ENCODE peak calls at places on chromosomes 2 and 18, in five cellular contexts. One of them, this sample, is unnamed.

GRCh38 chr2:100764430-100764829 is 55.5 kb upstream of the NPAS2 start:
- DNase-seq in kidney tubule cell: no peak
- DNase-seq in effector memory CD4-positive, alpha-beta T cell: no peak
- DNase-seq in T47D: no peak
- DNase-seq in putamen: no peak
- DNase-seq in this sample: no peak

GRCh38 chr2:41698787-41699422 is 348.9 kb upstream of the PKDCC start:
- DNase-seq in kidney tubule cell: no peak
- DNase-seq in effector memory CD4-positive, alpha-beta T cell: no peak
- DNase-seq in T47D: peak; percentile 33
- DNase-seq in putamen: peak; percentile 48
- DNase-seq in this sample: no peak

GRCh38 chr2:226738191-226738820 is 61.3 kb downstream of the IRS1 start:
- DNase-seq in kidney tubule cell: no peak
- DNase-seq in effector memory CD4-positive, alpha-beta T cell: no peak
- DNase-seq in T47D: no peak
- DNase-seq in putamen: no peak
- DNase-seq in this sample: no peak

GRCh38 chr18:136433-136832 is 21.9 kb upstream of the USP14 start:
- DNase-seq in kidney tubule cell: no peak
- DNase-seq in effector memory CD4-positive, alpha-beta T cell: peak; percentile 19
- DNase-seq in T47D: peak; percentile 47
- DNase-seq in putamen: no peak
- DNase-seq in this sample: peak; percentile 27

GRCh38 chr2:3214827-3215404 is 162.7 kb downstream of the EIPR1 start:
- DNase-seq in kidney tubule cell: no peak
- DNase-seq in effector memory CD4-positive, alpha-beta T cell: no peak
- DNase-seq in T47D: no peak
- DNase-seq in putamen: no peak
- DNase-seq in this sample: no peak

GRCh38 chr2:68590702-68591101 is 52.7 kb upstream of the PROKR1 start:
- DNase-seq in kidney tubule cell: no peak
- DNase-seq in effector memory CD4-positive, alpha-beta T cell: no peak
- DNase-seq in T47D: no peak
- DNase-seq in putamen: no peak
- DNase-seq in this sample: no peak

GRCh38 chr2:199692489-199692888 is 158.5 kb downstream of the FTCDNL1 start:
- DNase-seq in kidney tubule cell: no peak
- DNase-seq in effector memory CD4-positive, alpha-beta T cell: no peak
- DNase-seq in T47D: peak; percentile 66
- DNase-seq in putamen: no peak
- DNase-seq in this sample: peak; percentile 41

GRCh38 chr2:200310545-200310971 is 4.1 kb downstream of the SPATS2L start:
- DNase-seq in kidney tubule cell: peak; percentile 56
- DNase-seq in effector memory CD4-positive, alpha-beta T cell: no peak
- DNase-seq in T47D: no peak
- DNase-seq in putamen: no peak
- DNase-seq in this sample: peak; percentile 50

GRCh38 chr2:219386532-219387280 is 1.0 kb downstream of the DNPEP start:
- DNase-seq in kidney tubule cell: no peak
- DNase-seq in effector memory CD4-positive, alpha-beta T cell: no peak
- DNase-seq in T47D: no peak
- DNase-seq in putamen: no peak
- DNase-seq in this sample: no peak

GRCh38 chr2:174247474-174248186 is 702 bp downstream of the OLA1 start:
- DNase-seq in kidney tubule cell: peak; percentile 47
- DNase-seq in effector memory CD4-positive, alpha-beta T cell: no peak
- DNase-seq in T47D: peak; percentile 27
- DNase-seq in putamen: peak; percentile 18
- DNase-seq in this sample: peak; percentile 38

GRCh38 chr18:51398104-51398503 is 200.6 kb upstream of the MEX3C start:
- DNase-seq in kidney tubule cell: no peak
- DNase-seq in effector memory CD4-positive, alpha-beta T cell: no peak
- DNase-seq in T47D: no peak
- DNase-seq in putamen: peak; percentile 45
- DNase-seq in this sample: no peak

GRCh38 chr18:69658137-69658536 is 257.4 kb downstream of the DOK6 start:
- DNase-seq in kidney tubule cell: no peak
- DNase-seq in effector memory CD4-positive, alpha-beta T cell: no peak
- DNase-seq in T47D: no peak
- DNase-seq in putamen: no peak
- DNase-seq in this sample: no peak

GRCh38 chr2:130827502-130828251 is 9.0 kb upstream of the ARHGEF4 start:
- DNase-seq in kidney tubule cell: peak; percentile 30
- DNase-seq in effector memory CD4-positive, alpha-beta T cell: no peak
- DNase-seq in T47D: no peak
- DNase-seq in putamen: no peak
- DNase-seq in this sample: peak; percentile 89

GRCh38 chr18:51196116-51196810 is 1.2 kb downstream of the MEX3C start:
- DNase-seq in kidney tubule cell: peak; percentile 14
- DNase-seq in effector memory CD4-positive, alpha-beta T cell: no peak
- DNase-seq in T47D: peak; percentile 12
- DNase-seq in putamen: no peak
- DNase-seq in this sample: peak; percentile 59

GRCh38 chr18:57839942-57840381 is 36.8 kb upstream of the ATP8B1 start:
- DNase-seq in kidney tubule cell: peak; percentile 52
- DNase-seq in effector memory CD4-positive, alpha-beta T cell: no peak
- DNase-seq in T47D: no peak
- DNase-seq in putamen: no peak
- DNase-seq in this sample: peak; percentile 77

GRCh38 chr18:28151434-28151833 is 25.5 kb downstream of the CDH2 start:
- DNase-seq in kidney tubule cell: no peak
- DNase-seq in effector memory CD4-positive, alpha-beta T cell: no peak
- DNase-seq in T47D: no peak
- DNase-seq in putamen: no peak
- DNase-seq in this sample: no peak

GRCh38 chr2:72220170-72220569 is 72.5 kb upstream of the CYP26B1 start:
- DNase-seq in kidney tubule cell: no peak
- DNase-seq in effector memory CD4-positive, alpha-beta T cell: no peak
- DNase-seq in T47D: no peak
- DNase-seq in putamen: no peak
- DNase-seq in this sample: peak; percentile 25

GRCh38 chr2:32986480-32986879 is 39.7 kb downstream of the LTBP1 start:
- DNase-seq in kidney tubule cell: no peak
- DNase-seq in effector memory CD4-positive, alpha-beta T cell: no peak
- DNase-seq in T47D: no peak
- DNase-seq in putamen: no peak
- DNase-seq in this sample: no peak

GRCh38 chr2:182077023-182077422 is 91.4 kb downstream of the PPP1R1C start:
- DNase-seq in kidney tubule cell: no peak
- DNase-seq in effector memory CD4-positive, alpha-beta T cell: no peak
- DNase-seq in T47D: no peak
- DNase-seq in putamen: no peak
- DNase-seq in this sample: no peak

GRCh38 chr18:21998531-21998930 is 170.9 kb upstream of the GATA6 start:
- DNase-seq in kidney tubule cell: no peak
- DNase-seq in effector memory CD4-positive, alpha-beta T cell: no peak
- DNase-seq in T47D: no peak
- DNase-seq in putamen: no peak
- DNase-seq in this sample: no peak

GRCh38 chr2:37618326-37618725 is 53.1 kb downstream of the CDC42EP3 start:
- DNase-seq in kidney tubule cell: no peak
- DNase-seq in effector memory CD4-positive, alpha-beta T cell: no peak
- DNase-seq in T47D: no peak
- DNase-seq in putamen: no peak
- DNase-seq in this sample: no peak

GRCh38 chr2:128692895-128693519 is 374.3 kb upstream of the HS6ST1 start:
- DNase-seq in kidney tubule cell: no peak
- DNase-seq in effector memory CD4-positive, alpha-beta T cell: no peak
- DNase-seq in T47D: no peak
- DNase-seq in putamen: no peak
- DNase-seq in this sample: no peak

GRCh38 chr2:121386707-121387106 is 101.7 kb upstream of the TFCP2L1 start:
- DNase-seq in kidney tubule cell: peak; percentile 57
- DNase-seq in effector memory CD4-positive, alpha-beta T cell: no peak
- DNase-seq in T47D: no peak
- DNase-seq in putamen: no peak
- DNase-seq in this sample: peak; percentile 72

GRCh38 chr2:70094978-70095832 is 7.9 kb downstream of the PCBP1 start:
- DNase-seq in kidney tubule cell: peak; percentile 40
- DNase-seq in effector memory CD4-positive, alpha-beta T cell: peak; percentile 17
- DNase-seq in T47D: peak; percentile 27
- DNase-seq in putamen: peak; percentile 90
- DNase-seq in this sample: peak; percentile 54

GRCh38 chr2:11563784-11564666 is 30.2 kb downstream of the GREB1 start:
- DNase-seq in kidney tubule cell: no peak
- DNase-seq in effector memory CD4-positive, alpha-beta T cell: no peak
- DNase-seq in T47D: no peak
- DNase-seq in putamen: no peak
- DNase-seq in this sample: no peak

GRCh38 chr18:4260107-4260506 is 195.0 kb downstream of the DLGAP1 start:
- DNase-seq in kidney tubule cell: no peak
- DNase-seq in effector memory CD4-positive, alpha-beta T cell: no peak
- DNase-seq in T47D: no peak
- DNase-seq in putamen: no peak
- DNase-seq in this sample: no peak

GRCh38 chr18:43314931-43315330 is 37.6 kb upstream of the SYT4 start:
- DNase-seq in kidney tubule cell: peak; percentile 53
- DNase-seq in effector memory CD4-positive, alpha-beta T cell: no peak
- DNase-seq in T47D: no peak
- DNase-seq in putamen: no peak
- DNase-seq in this sample: peak; percentile 5

GRCh38 chr2:74119324-74119723 is 28.4 kb downstream of the BOLA3 start:
- DNase-seq in kidney tubule cell: peak; percentile 22
- DNase-seq in effector memory CD4-positive, alpha-beta T cell: no peak
- DNase-seq in T47D: peak; percentile 30
- DNase-seq in putamen: no peak
- DNase-seq in this sample: peak; percentile 17

GRCh38 chr2:235021752-235022151 is 69.9 kb downstream of the SH3BP4 start:
- DNase-seq in kidney tubule cell: peak; percentile 95
- DNase-seq in effector memory CD4-positive, alpha-beta T cell: no peak
- DNase-seq in T47D: no peak
- DNase-seq in putamen: no peak
- DNase-seq in this sample: peak; percentile 95